ENCODE peak calls at places on chromosomes 5 and 9, in ten cellular contexts. F is D341Med; C is anterior cingulate cortex; L is CD4-positive, alpha-beta T cell; Z is naive thymus-derived CD4-positive, alpha-beta T cell; A is fibroblast of pulmonary artery; T is AG09309; U is amniotic stem cell; W is CD8-positive, alpha-beta T cell; R is HuH-7. J is an unnamed sample.

GRCh38 chr9:354453-354852 is 139.8 kb downstream of the DOCK8 start:
- DNase-seq in F (no peak), C (no peak), L (no peak), Z (no peak), A (no peak), T (no peak), U (no peak), W (no peak), R (no peak), J (no peak)

GRCh38 chr5:60544162-60544561 is 155.8 kb downstream of the DEPDC1B start:
- DNase-seq in F (no peak), C (no peak), L (no peak), Z (no peak), A (no peak), T (no peak), U (no peak), W (no peak), R (no peak), J (no peak)

GRCh38 chr5:67181648-67182218 is 14.9 kb downstream of the CD180 start:
- DNase-seq in F (no peak), C (no peak), L (no peak), Z (no peak), A (no peak), T (no peak), U (no peak), W (no peak), R (no peak), J (no peak)

GRCh38 chr5:36305571-36306326 is 4.0 kb upstream of the RANBP3L start:
- DNase-seq in F (peak), C (no peak), L (no peak), Z (no peak), A (peak), T (no peak), U (peak), W (no peak), R (no peak), J (peak)

GRCh38 chr9:87494970-87495471 is 2.6 kb upstream of the DAPK1 start:
- DNase-seq in F (no peak), C (no peak), L (no peak), Z (no peak), A (no peak), T (no peak), U (no peak), W (no peak), R (no peak), J (no peak)

GRCh38 chr5:98109561-98110006 is 663.9 kb upstream of the RGMB start:
- DNase-seq in F (no peak), C (no peak), L (no peak), Z (no peak), A (peak), T (peak), U (peak), W (no peak), R (no peak), J (no peak)

GRCh38 chr9:133979124-133979920 is 12.8 kb downstream of the VAV2 start:
- DNase-seq in F (no peak), C (no peak), L (no peak), Z (no peak), A (peak), T (no peak), U (no peak), W (no peak), R (peak), J (no peak)

GRCh38 chr5:123000731-123001130 is 35.8 kb downstream of the PPIC start:
- DNase-seq in F (no peak), C (no peak), L (no peak), Z (no peak), A (no peak), T (no peak), U (no peak), W (no peak), R (no peak), J (peak)

GRCh38 chr5:146018461-146019375 is 82.3 kb downstream of the SH3RF2 start:
- DNase-seq in F (no peak), C (no peak), L (no peak), Z (no peak), A (no peak), T (no peak), U (no peak), W (no peak), R (no peak), J (no peak)

GRCh38 chr5:90170231-90170630 is 239.3 kb downstream of the CETN3 start:
- DNase-seq in F (no peak), C (no peak), L (no peak), Z (no peak), A (no peak), T (no peak), U (no peak), W (no peak), R (no peak), J (peak)

GRCh38 chr5:76710991-76711390 is 4.9 kb upstream of the F2R start:
- DNase-seq in F (no peak), C (no peak), L (no peak), Z (no peak), A (no peak), T (no peak), U (no peak), W (no peak), R (no peak), J (no peak)

GRCh38 chr9:132622144-132622543 is 39.7 kb downstream of the BARHL1 start:
- DNase-seq in F (peak), C (no peak), L (no peak), Z (no peak), A (peak), T (no peak), U (no peak), W (no peak), R (no peak), J (no peak)

GRCh38 chr9:120885968-120886367 is 9.0 kb upstream of the PHF19 start:
- DNase-seq in F (no peak), C (no peak), L (no peak), Z (no peak), A (no peak), T (no peak), U (no peak), W (no peak), R (no peak), J (no peak)

GRCh38 chr9:109114670-109115069 is 5.1 kb downstream of the TMEM245 start:
- DNase-seq in F (no peak), C (no peak), L (no peak), Z (no peak), A (peak), T (peak), U (no peak), W (no peak), R (no peak), J (no peak)

GRCh38 chr5:13536921-13537320 is 407.6 kb downstream of the DNAH5 start:
- DNase-seq in F (no peak), C (no peak), L (no peak), Z (no peak), A (no peak), T (no peak), U (no peak), W (no peak), R (no peak), J (no peak)

GRCh38 chr5:126913316-126913715 is 117.0 kb downstream of the MARCHF3 start:
- DNase-seq in F (no peak), C (no peak), L (no peak), Z (no peak), A (no peak), T (no peak), U (no peak), W (no peak), R (no peak), J (no peak)

GRCh38 chr5:63854076-63854475 is 108.2 kb downstream of the HTR1A start:
- DNase-seq in F (no peak), C (no peak), L (no peak), Z (no peak), A (no peak), T (no peak), U (no peak), W (no peak), R (no peak), J (no peak)

GRCh38 chr9:113886003-113886324 is 9.9 kb downstream of the ZNF618 start:
- DNase-seq in F (no peak), C (no peak), L (no peak), Z (no peak), A (no peak), T (no peak), U (no peak), W (no peak), R (no peak), J (no peak)

GRCh38 chr5:126746290-126746689 is 30.6 kb upstream of the LMNB1 start:
- DNase-seq in F (no peak), C (no peak), L (no peak), Z (no peak), A (no peak), T (no peak), U (no peak), W (no peak), R (no peak), J (no peak)

J was measured in NCI-H1105.